ENCODE peak calls at places on chromosomes 4 and X, in six cellular contexts. E, K, L, Y, O and J are unnamed samples.

GRCh38 chr4:98242538-98242937 is 18.6 kb upstream of the RAP1GDS1 start:
- DNase-seq in E (no peak), K (no peak), L (no peak), Y (no peak), O (no peak), J (no peak)

GRCh38 chr4:149095798-149096197 is 653.6 kb upstream of the NR3C2 start:
- DNase-seq in E (no peak), K (no peak), L (peak), Y (no peak), O (no peak), J (no peak)

GRCh38 chrX:107014927-107015326 is 14.9 kb upstream of the MORC4 start:
- DNase-seq in E (no peak), K (no peak), L (peak), Y (no peak), O (no peak), J (peak)

GRCh38 chr4:38529189-38530115 is 134.5 kb upstream of the KLF3 start:
- DNase-seq in E (peak), K (no peak), L (no peak), Y (peak), O (peak), J (no peak)

GRCh38 chr4:3613980-3614730 is 81.9 kb upstream of the LRPAP1 start:
- DNase-seq in E (no peak), K (no peak), L (no peak), Y (no peak), O (no peak), J (no peak)

GRCh38 chrX:18887177-18887820 is 96.6 kb downstream of the PHKA2 start:
- DNase-seq in E (no peak), K (no peak), L (no peak), Y (no peak), O (no peak), J (no peak)

GRCh38 chrX:103556941-103557340 is 28.4 kb upstream of the TCEAL4 start:
- DNase-seq in E (no peak), K (peak), L (no peak), Y (no peak), O (no peak), J (no peak)

GRCh38 chrX:100609591-100609990 is 24.9 kb downstream of the TNMD start:
- DNase-seq in E (no peak), K (no peak), L (no peak), Y (no peak), O (no peak), J (no peak)

GRCh38 chr4:82523179-82523578 is 38.6 kb downstream of the TMEM150C start:
- DNase-seq in E (no peak), K (no peak), L (no peak), Y (no peak), O (no peak), J (no peak)

GRCh38 chr4:10082047-10082446 is 34.6 kb downstream of the WDR1 start:
- DNase-seq in E (no peak), K (no peak), L (no peak), Y (no peak), O (no peak), J (no peak)

GRCh38 chrX:67555578-67556203 is 11.9 kb downstream of the AR start:
- DNase-seq in E (no peak), K (peak), L (peak), Y (no peak), O (no peak), J (no peak)

GRCh38 chr4:83208776-83209365 is 75.7 kb downstream of the COQ2 start:
- DNase-seq in E (no peak), K (no peak), L (peak), Y (no peak), O (no peak), J (no peak)

DNA sequence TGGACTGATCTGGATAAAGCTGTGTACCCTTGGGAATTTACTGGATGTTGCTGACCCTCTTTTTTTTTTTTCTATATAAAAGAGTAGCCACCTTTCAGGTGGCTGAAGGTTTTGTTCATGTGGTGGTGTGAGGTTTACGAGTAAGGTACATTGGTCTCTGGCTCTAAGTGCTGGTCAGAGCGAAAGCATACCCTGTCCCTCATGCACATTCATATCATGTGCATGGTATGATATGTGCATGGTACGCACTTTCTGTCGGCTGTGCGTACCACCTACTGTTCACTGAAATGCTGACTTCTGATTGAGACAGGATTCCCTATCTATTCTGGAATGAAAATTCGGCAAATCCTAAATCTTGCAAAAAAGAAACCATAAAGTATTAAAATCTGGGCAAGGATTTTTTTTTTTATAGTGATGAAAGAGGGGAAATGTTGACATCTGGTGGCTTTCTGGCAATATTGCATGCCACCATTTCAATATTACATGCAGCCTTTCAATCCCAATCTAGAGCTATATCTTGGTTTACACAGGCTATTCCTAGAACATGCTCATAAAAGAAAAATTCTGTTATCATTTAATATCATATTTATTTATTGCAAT is 32.8 kb downstream of the FAM149A start:
- DNase-seq in E (no peak), K (peak), L (peak), Y (no peak), O (no peak), J (no peak)
- H3K4me3 ChIP-seq in E (peak), K (no peak), L (peak), Y (no peak), O (no peak), J (no peak)

GRCh38 chrX:55450259-55450658 is 1.7 kb upstream of the MAGEH1 start:
- DNase-seq in E (no peak), K (peak), L (peak), Y (no peak), O (no peak), J (no peak)
- TF ChIP-seq CTCF in E (no peak), K (peak), L (peak), Y (no peak), O (no peak), J (no peak)

DNA sequence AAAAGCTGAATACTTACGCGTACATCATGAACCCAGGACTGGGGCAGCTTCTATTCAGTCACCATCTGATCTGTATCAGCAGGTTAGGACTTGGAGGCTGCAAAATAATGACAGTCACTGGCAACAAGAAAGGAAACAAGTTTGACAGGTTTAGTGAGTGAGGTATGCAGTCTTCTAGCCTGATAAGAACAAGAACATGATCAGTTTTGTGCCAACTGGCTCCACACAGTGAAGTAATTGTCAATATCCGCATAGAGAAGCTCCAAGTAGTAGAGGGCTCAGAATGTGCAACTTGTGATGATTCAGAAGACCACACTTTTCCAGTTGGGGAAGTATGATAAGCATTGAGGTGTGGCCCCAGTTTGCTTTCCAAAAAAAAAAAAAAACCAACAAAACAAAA is at the start of gene TMPRSS11F:
- DNase-seq in E (no peak), K (peak), L (no peak), Y (peak), O (no peak), J (no peak)
- H3K4me3 ChIP-seq in E (no peak), K (no peak), L (no peak), Y (no peak), O (peak), J (no peak)

GRCh38 chr4:105587851-105588250 is 35.4 kb downstream of the ARHGEF38 start:
- DNase-seq in E (no peak), K (no peak), L (no peak), Y (peak), O (no peak), J (no peak)

GRCh38 chr4:105588252-105588651 is 35.8 kb downstream of the ARHGEF38 start:
- DNase-seq in E (no peak), K (no peak), L (no peak), Y (no peak), O (no peak), J (no peak)

GRCh38 chr4:105586638-105587328 is 34.4 kb downstream of the ARHGEF38 start:
- DNase-seq in E (no peak), K (no peak), L (no peak), Y (no peak), O (no peak), J (no peak)
- TF ChIP-seq CTCF in E (no peak), K (no peak), L (no peak), Y (no peak), O (no peak), J (no peak)

DNA sequence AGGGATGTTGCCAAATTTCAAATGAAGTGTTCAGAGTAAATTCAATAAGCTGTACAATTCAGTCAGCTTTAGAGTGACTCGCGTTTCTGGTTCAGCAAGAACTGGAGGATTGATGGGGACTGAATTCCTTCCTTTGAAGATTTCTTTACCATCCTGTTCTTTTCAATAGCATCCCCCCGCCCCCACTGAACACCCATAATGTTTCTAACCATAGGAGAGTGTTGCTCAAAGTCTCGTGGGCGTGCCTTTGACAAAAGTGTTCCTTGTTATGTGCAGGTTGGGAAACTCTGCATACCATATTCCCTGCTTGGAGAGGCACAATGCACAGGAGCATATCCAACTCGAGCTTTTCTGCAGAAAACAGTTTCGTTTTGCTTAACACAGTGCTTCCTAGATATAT is 323.5 kb upstream of the CASK start:
- DNase-seq in E (no peak), K (peak), L (peak), Y (no peak), O (no peak), J (no peak)
- H3K4me3 ChIP-seq in E (peak), K (no peak), L (no peak), Y (no peak), O (peak), J (no peak)